ENCODE peak calls at places on chromosomes 5 and 9, in ten cellular contexts. K is transverse colon, H is AG09309, T is kidney epithelial cell, G is left lung, U is fibroblast of lung, O is PC-3, D is cardiac fibroblast, P is astrocyte of the spinal cord, E is AG10803. M is an unnamed sample.

GRCh38 chr9:112348257-112348992 is 15.0 kb upstream of the PTBP3 start:
- DNase-seq in K (peak), O (no peak), T (no peak), E (peak), P (peak), U (peak), D (peak), G (peak), H (no peak), M (peak)

GRCh38 chr9:126791406-126792230 is 13.2 kb upstream of the ZBTB43 start:
- DNase-seq in G (no peak), K (no peak), U (peak), T (peak), D (peak), E (peak), O (peak), H (peak), P (peak), M (peak)

GRCh38 chr5:39063037-39063436 is 11.2 kb downstream of the RICTOR start:
- DNase-seq in H (no peak), P (no peak), T (no peak), D (peak), O (no peak), K (no peak), G (no peak), E (peak), U (no peak), M (no peak)

GRCh38 chr5:132065351-132065937 is 5.0 kb downstream of the IL3 start:
- DNase-seq in U (peak), G (peak), D (peak), O (peak), E (peak), T (peak), P (peak), H (no peak), K (peak), M (peak)

GRCh38 chr5:76870046-76870445 is 20.2 kb downstream of the S100Z start:
- DNase-seq in H (no peak), G (no peak), D (no peak), K (no peak), U (no peak), E (peak), T (no peak), O (no peak), P (no peak), M (no peak)

GRCh38 chr5:108311682-108312081 is 70.2 kb downstream of the FBXL17 start:
- DNase-seq in E (no peak), K (no peak), O (no peak), G (no peak), D (no peak), P (no peak), U (no peak), T (no peak), H (no peak), M (no peak)

GRCh38 chr5:116002116-116002906 is 30.0 kb upstream of the ARL14EPL start:
- DNase-seq in K (no peak), U (peak), O (peak), P (peak), H (no peak), D (peak), G (no peak), T (no peak), E (no peak), M (peak)

GRCh38 chr5:143132739-143133138 is 270.7 kb downstream of the NR3C1 start:
- DNase-seq in K (no peak), U (no peak), D (no peak), O (no peak), P (no peak), E (no peak), H (no peak), G (no peak), T (no peak), M (no peak)

GRCh38 chr9:113573303-113573958 is 109.9 kb downstream of the RGS3 start:
- DNase-seq in U (no peak), H (no peak), P (no peak), T (no peak), G (no peak), E (no peak), K (no peak), O (no peak), D (no peak), M (no peak)

GRCh38 chr9:4494806-4495205 is 4.5 kb downstream of the SLC1A1 start:
- DNase-seq in E (no peak), P (no peak), D (no peak), H (no peak), O (no peak), G (no peak), K (no peak), T (no peak), U (no peak), M (no peak)

GRCh38 chr5:19891658-19892057 is 96.3 kb downstream of the CDH18 start:
- DNase-seq in K (no peak), O (peak), D (peak), G (no peak), T (no peak), E (peak), U (peak), P (peak), H (peak), M (peak)

GRCh38 chr9:5832543-5833529 is at the start of gene ERMP1:
- DNase-seq in D (peak), O (peak), P (peak), U (peak), T (no peak), G (peak), H (peak), K (peak), E (peak), M (peak)

GRCh38 chr9:80175286-80175906 is 603.6 kb downstream of the TLE4 start:
- DNase-seq in P (peak), T (no peak), U (peak), G (no peak), K (peak), O (peak), E (peak), D (peak), H (peak), M (peak)

GRCh38 chr5:139808481-139809330 is 13.1 kb downstream of the PSD2 start:
- DNase-seq in G (peak), O (peak), H (no peak), P (peak), D (peak), K (no peak), U (peak), E (peak), T (no peak), M (peak)

GRCh38 chr5:177309351-177310191 is 2.1 kb downstream of the MXD3 start:
- DNase-seq in U (peak), E (peak), O (peak), H (no peak), D (peak), P (peak), G (peak), K (peak), T (no peak), M (peak)

GRCh38 chr5:101271416-101271815 is 368.3 kb upstream of the ST8SIA4 start:
- DNase-seq in K (no peak), E (no peak), D (no peak), G (peak), P (no peak), T (no peak), H (no peak), O (no peak), U (no peak), M (no peak)

GRCh38 chr9:87336407-87336806 is 161.3 kb upstream of the DAPK1 start:
- DNase-seq in H (no peak), G (no peak), U (peak), D (no peak), P (no peak), E (peak), O (peak), K (no peak), T (no peak), M (no peak)

GRCh38 chr5:38119836-38120235 is 138.5 kb upstream of the EGFLAM start:
- DNase-seq in H (no peak), K (no peak), E (no peak), P (no peak), O (no peak), D (no peak), G (no peak), U (no peak), T (no peak), M (no peak)

GRCh38 chr5:136054133-136054996 is 25.6 kb downstream of the TGFBI start:
- DNase-seq in D (no peak), H (no peak), P (no peak), E (peak), U (peak), T (no peak), O (peak), G (no peak), K (no peak), M (peak)

GRCh38 chr5:65043843-65044359 is 275.2 kb downstream of the CWC27 start:
- DNase-seq in O (no peak), G (no peak), K (no peak), H (no peak), U (no peak), D (no peak), E (no peak), P (no peak), T (no peak), M (no peak)

GRCh38 chr9:68931821-68932220 is 82.1 kb downstream of the PRKACG start:
- DNase-seq in U (no peak), P (no peak), K (no peak), D (no peak), T (no peak), H (no peak), E (no peak), O (no peak), G (no peak), M (no peak)

GRCh38 chr9:111069233-111069632 is 31.0 kb upstream of the LPAR1 start:
- DNase-seq in K (no peak), E (no peak), T (no peak), H (peak), D (no peak), O (no peak), U (no peak), G (no peak), P (no peak), M (peak)

GRCh38 chr9:134326754-134327526 is 685 bp downstream of the RXRA start:
- DNase-seq in O (peak), H (no peak), T (no peak), U (peak), G (peak), K (no peak), E (peak), P (peak), D (peak), M (peak)

GRCh38 chr5:16502866-16503265 is 37.3 kb upstream of the ZNF622 start:
- DNase-seq in H (no peak), G (no peak), P (no peak), U (no peak), T (peak), O (peak), E (no peak), D (peak), K (no peak), M (peak)

GRCh38 chr5:178288373-178289368 is 56.1 kb upstream of the PHYKPL start:
- DNase-seq in E (peak), G (peak), K (no peak), P (no peak), H (no peak), O (peak), T (no peak), U (no peak), D (no peak), M (no peak)

GRCh38 chr5:57386958-57387357 is 95.7 kb downstream of the ACTBL2 start:
- DNase-seq in G (no peak), U (peak), K (no peak), T (no peak), H (no peak), E (peak), D (peak), O (no peak), P (peak), M (peak)

GRCh38 chr5:156201793-156202388 is 125.1 kb upstream of the SGCD start:
- DNase-seq in O (no peak), G (no peak), T (peak), D (peak), P (peak), H (peak), K (no peak), E (peak), U (peak), M (peak)

GRCh38 chr9:13651969-13652663 is 372.6 kb upstream of the MPDZ start:
- DNase-seq in H (no peak), O (no peak), K (no peak), T (no peak), E (no peak), D (no peak), G (no peak), U (no peak), P (no peak), M (no peak)

GRCh38 chr5:156934450-156935211 is 28.4 kb downstream of the TIMD4 start:
- DNase-seq in D (no peak), K (peak), P (no peak), T (no peak), O (peak), U (no peak), E (peak), G (no peak), H (no peak), M (no peak)

GRCh38 chr5:17928571-17928970 is 294.3 kb downstream of the TAF11L14 start:
- DNase-seq in P (peak), K (no peak), D (no peak), O (no peak), H (no peak), U (no peak), G (no peak), E (no peak), T (no peak), M (no peak)

GRCh38 chr5:120507826-120508463 is 43.8 kb downstream of the PRR16 start:
- DNase-seq in D (no peak), P (peak), G (no peak), O (no peak), K (no peak), E (peak), H (peak), U (peak), T (no peak), M (peak)

GRCh38 chr9:129550199-129550839 is 70.6 kb downstream of the C9orf50 start:
- DNase-seq in H (peak), O (peak), P (peak), D (peak), K (peak), E (peak), T (no peak), G (peak), U (peak), M (peak)

GRCh38 chr5:5021436-5021835 is 118.7 kb upstream of the ADAMTS16 start:
- DNase-seq in U (no peak), G (no peak), E (no peak), D (no peak), H (no peak), T (no peak), O (no peak), P (no peak), K (no peak), M (no peak)

GRCh38 chr5:5026407-5026780 is 113.7 kb upstream of the ADAMTS16 start:
- DNase-seq in T (no peak), G (no peak), E (no peak), D (no peak), P (no peak), H (no peak), O (peak), K (no peak), U (no peak), M (no peak)

GRCh38 chr5:5025774-5026406 is 114.2 kb upstream of the ADAMTS16 start:
- DNase-seq in D (no peak), G (no peak), H (no peak), O (peak), E (peak), K (no peak), P (no peak), U (no peak), T (no peak), M (peak)

DNA sequence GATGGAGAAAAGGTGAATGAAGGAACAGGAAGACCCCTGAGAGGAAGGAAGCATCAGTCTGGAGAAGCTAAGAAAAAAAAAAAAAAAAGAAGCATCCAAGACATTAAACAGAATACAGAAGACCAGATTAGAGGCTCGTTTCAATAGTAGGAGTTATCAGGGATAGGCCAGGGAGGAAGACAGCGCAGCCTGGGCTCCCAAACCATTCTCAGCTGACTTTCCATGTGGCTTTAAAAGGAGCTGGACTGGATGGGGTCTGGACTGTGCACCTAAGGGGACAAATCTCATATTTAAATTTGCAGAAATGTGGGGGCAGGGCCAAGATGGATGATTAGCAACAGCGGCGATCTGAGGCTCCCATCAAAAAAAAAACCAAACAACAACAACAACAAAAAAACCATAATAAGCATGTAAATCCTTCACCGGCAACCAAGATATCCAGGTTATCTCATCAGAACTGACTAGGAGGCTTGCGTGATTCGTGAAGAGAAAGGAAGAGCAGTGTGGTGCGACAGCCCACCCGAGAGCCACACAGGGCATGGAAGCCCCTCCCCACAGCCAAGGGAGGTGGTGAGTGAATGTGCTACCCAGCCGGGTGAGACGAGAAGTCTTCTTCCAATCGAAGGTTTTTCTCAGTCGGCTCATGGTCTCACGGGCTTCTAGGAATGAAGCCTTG is 114.9 kb upstream of the ADAMTS16 start:
- DNase-seq in U (no peak), H (no peak), K (no peak), T (no peak), P (no peak), O (no peak), E (no peak), G (no peak), D (no peak), M (no peak)
- H3K4me3 ChIP-seq in U (no peak), H (no peak), K (no peak), T (no peak), P (no peak), O (peak), E (no peak), G (no peak), D (no peak), M (peak)

DNA sequence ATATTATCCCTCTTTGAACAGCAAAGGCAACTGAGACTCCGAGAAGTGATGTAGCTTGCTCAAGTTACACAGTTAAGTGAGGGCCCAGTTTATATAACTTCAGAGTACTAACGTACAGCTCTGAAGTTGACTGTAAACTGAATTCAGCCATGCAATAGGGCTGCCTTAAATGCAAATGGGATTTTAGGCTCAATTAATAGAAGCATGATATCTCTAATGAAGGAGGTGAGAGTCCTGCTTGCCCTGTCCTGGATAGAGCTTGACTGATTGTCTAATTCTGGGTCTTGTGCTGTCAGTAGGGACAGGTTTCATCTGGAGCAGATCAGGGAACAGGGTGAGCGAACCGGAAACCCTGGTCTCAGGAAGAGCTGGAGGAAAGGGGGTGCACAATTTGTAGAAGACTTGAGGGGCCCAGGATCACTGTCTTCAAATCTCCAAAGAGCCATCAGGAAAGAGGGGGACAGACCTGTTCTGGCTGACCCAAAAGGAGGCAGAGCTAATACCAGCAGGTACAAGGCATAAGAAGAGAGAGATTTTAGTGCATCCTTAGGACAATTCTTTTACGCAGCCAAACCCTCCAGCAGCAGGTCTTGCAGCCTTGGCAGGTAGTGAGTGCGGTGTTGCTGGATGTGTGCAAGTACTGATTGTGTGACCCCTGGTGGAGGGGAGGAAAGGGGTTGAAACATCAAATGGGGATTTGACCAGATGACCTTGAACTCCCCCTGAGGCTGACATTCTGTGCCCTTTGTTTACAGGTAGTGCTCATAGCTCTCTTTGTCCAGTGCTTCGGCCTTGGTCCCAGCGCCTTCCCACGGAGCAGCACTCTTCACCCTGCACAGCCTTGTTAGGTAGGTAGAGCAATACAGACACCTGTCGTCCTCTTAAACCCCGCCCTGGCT is 13.0 kb downstream of the GSN start:
- DNase-seq in G (no peak), T (no peak), D (no peak), O (no peak), K (no peak), P (no peak), E (no peak), H (no peak), U (no peak), M (no peak)
- H3K4me3 ChIP-seq in G (no peak), T (no peak), D (no peak), O (no peak), K (no peak), P (no peak), E (no peak), H (no peak), U (no peak), M (no peak)

GRCh38 chr9:109817146-109817845 is 37.3 kb downstream of the PALM2AKAP2 start:
- DNase-seq in D (peak), P (peak), T (no peak), H (no peak), O (peak), K (no peak), G (no peak), U (no peak), E (peak), M (peak)
- H3K4me3 ChIP-seq in D (no peak), P (no peak), T (no peak), H (no peak), O (no peak), K (no peak), G (no peak), U (no peak), E (no peak), M (no peak)

GRCh38 chr9:20634895-20635294 is 12.6 kb upstream of the MLLT3 start:
- DNase-seq in G (no peak), O (no peak), T (no peak), K (no peak), P (no peak), D (no peak), H (no peak), U (no peak), E (no peak), M (no peak)

GRCh38 chr9:20636883-20637440 is 14.7 kb upstream of the MLLT3 start:
- DNase-seq in H (no peak), P (peak), E (no peak), D (peak), T (no peak), U (peak), O (peak), K (no peak), G (no peak), M (peak)

GRCh38 chr9:20642045-20642444 is 19.7 kb upstream of the MLLT3 start:
- DNase-seq in E (no peak), G (no peak), D (no peak), T (no peak), P (no peak), O (no peak), K (no peak), H (no peak), U (no peak), M (no peak)

GRCh38 chr9:20640331-20641187 is 18.3 kb upstream of the MLLT3 start:
- DNase-seq in O (peak), P (peak), D (peak), G (no peak), T (peak), E (no peak), U (no peak), H (no peak), K (peak), M (no peak)
- H3K4me3 ChIP-seq in O (no peak), P (no peak), D (no peak), G (no peak), T (no peak), E (no peak), U (no peak), H (no peak), K (no peak), M (no peak)

GRCh38 chr5:14035859-14036440 is 91.5 kb upstream of the DNAH5 start:
- DNase-seq in E (peak), K (peak), D (peak), T (peak), P (peak), G (no peak), U (peak), O (peak), H (peak), M (peak)
- H3K4me3 ChIP-seq in E (peak), K (no peak), D (no peak), T (no peak), P (peak), G (no peak), U (no peak), O (peak), H (peak), M (peak)